ENCODE peak calls at places on chromosomes 5 and 9, in seven cellular contexts. A is activated CD4-positive, alpha-beta memory T cell treated with anti-CD3 and anti-CD28 coated beads, Interleukin-2, amount 10 ng/mL, durations not matched to agents 7 days and 5 days; F is activated T-helper 9 cell treated with anti-CD3 and anti-CD28 coated beads, Interleukin-2, amount 50 U/mL, for 16 hours; Q is cardiac fibroblast; L is IMR-90; N is right cardiac atrium; V is choroid plexus epithelial cell. W is an unnamed sample.

GRCh38 chr5:423626-424258 is 19.2 kb upstream of the EXOC3 start:
- DNase-seq in A (no peak), F (no peak), Q (no peak), L (no peak), N (no peak), V (no peak), W (peak; percentile 59)

GRCh38 chr9:13033959-13034695 is 245.4 kb downstream of the MPDZ start:
- DNase-seq in A (no peak), F (no peak), Q (peak; percentile 76), L (peak; percentile 54), N (peak; percentile 79), V (peak; percentile 84), W (peak; percentile 71)

GRCh38 chr9:120612218-120612617 is 32.3 kb upstream of the CDK5RAP2 start:
- DNase-seq in A (no peak), F (no peak), Q (no peak), L (peak; percentile 4), N (no peak), V (peak; percentile 35), W (no peak)

GRCh38 chr9:111038336-111039202 is at the start of gene LPAR1:
- DNase-seq in A (no peak), F (no peak), Q (peak; percentile 58), L (peak; percentile 78), N (peak; percentile 86), V (peak; percentile 66), W (peak; percentile 90)

GRCh38 chr5:6729400-6730310 is 16.4 kb downstream of the TENT4A start:
- DNase-seq in A (peak; percentile 66), F (no peak), Q (no peak), L (no peak), N (peak; percentile 71), V (no peak), W (no peak)

GRCh38 chr5:96408276-96408777 is 24.7 kb downstream of the PCSK1 start:
- DNase-seq in A (no peak), F (no peak), Q (peak; percentile 98), L (peak; percentile 25), N (no peak), V (peak; percentile 72), W (no peak)

GRCh38 chr5:134833340-134834032 is 12.3 kb upstream of the C5orf24 start:
- DNase-seq in A (no peak), F (no peak), Q (peak; percentile 14), L (peak; percentile 86), N (no peak), V (peak; percentile 90), W (no peak)

GRCh38 chr9:91711755-91712591 is 238.1 kb downstream of the ROR2 start:
- DNase-seq in A (peak; percentile 80), F (peak; percentile 29), Q (no peak), L (peak; percentile 37), N (no peak), V (peak; percentile 53), W (no peak)

GRCh38 chr5:40550481-40550880 is 129.2 kb upstream of the PTGER4 start:
- DNase-seq in A (no peak), F (no peak), Q (no peak), L (no peak), N (no peak), V (no peak), W (no peak)

GRCh38 chr9:2697492-2697891 is 19.8 kb upstream of the KCNV2 start:
- DNase-seq in A (no peak), F (no peak), Q (no peak), L (no peak), N (no peak), V (no peak), W (no peak)

GRCh38 chr9:114677418-114677817 is 4.6 kb downstream of the TEX48 start:
- DNase-seq in A (no peak), F (no peak), Q (peak; percentile 100), L (peak; percentile 100), N (no peak), V (peak; percentile 100), W (no peak)

GRCh38 chr5:179166886-179167841 is 107.0 kb downstream of the ZNF354C start:
- DNase-seq in A (peak; percentile 46), F (peak; percentile 54), Q (peak; percentile 63), L (peak; percentile 27), N (peak; percentile 84), V (peak; percentile 42), W (peak; percentile 80)

GRCh38 chr5:9536717-9537116 is 9.2 kb downstream of the SEMA5A start:
- DNase-seq in A (no peak), F (no peak), Q (no peak), L (no peak), N (peak; percentile 68), V (no peak), W (no peak)

GRCh38 chr5:168443950-168444700 is 42.1 kb upstream of the RARS1 start:
- DNase-seq in A (no peak), F (no peak), Q (peak; percentile 19), L (peak; percentile 75), N (no peak), V (peak; percentile 31), W (no peak)

GRCh38 chr5:148653840-148654781 is at the start of gene HTR4:
- DNase-seq in A (no peak), F (no peak), Q (no peak), L (no peak), N (peak; percentile 61), V (no peak), W (peak; percentile 61)

GRCh38 chr5:174093132-174093531 is 47.6 kb downstream of the NSG2 start:
- DNase-seq in A (no peak), F (no peak), Q (no peak), L (no peak), N (no peak), V (no peak), W (no peak)

GRCh38 chr5:36242534-36243144 is 914 bp upstream of the NADK2 start:
- DNase-seq in A (no peak), F (no peak), Q (no peak), L (no peak), N (peak; percentile 47), V (no peak), W (peak; percentile 61)

GRCh38 chr5:129377504-129377903 is 82.6 kb upstream of the ADAMTS19 start:
- DNase-seq in A (no peak), F (no peak), Q (no peak), L (no peak), N (no peak), V (no peak), W (no peak)

GRCh38 chr9:92749071-92749933 is 15.3 kb downstream of the BICD2 start:
- DNase-seq in A (no peak), F (no peak), Q (no peak), L (no peak), N (peak; percentile 75), V (no peak), W (peak; percentile 63)

GRCh38 chr5:115979628-115980041 is 17.4 kb downstream of the LVRN start:
- DNase-seq in A (no peak), F (no peak), Q (peak; percentile 66), L (peak; percentile 90), N (no peak), V (peak; percentile 81), W (no peak)

GRCh38 chr5:131217791-131218190 is 46.1 kb upstream of the CDC42SE2 start:
- DNase-seq in A (no peak), F (no peak), Q (no peak), L (no peak), N (no peak), V (no peak), W (no peak)

GRCh38 chr5:140360101-140360500 is at the start of gene SLC4A9:
- DNase-seq in A (no peak), F (no peak), Q (no peak), L (no peak), N (no peak), V (no peak), W (no peak)

GRCh38 chr9:95124582-95125359 is 192.7 kb downstream of the FANCC start:
- DNase-seq in A (no peak), F (no peak), Q (no peak), L (no peak), N (no peak), V (no peak), W (no peak)

GRCh38 chr5:96236051-96236450 is 197.0 kb downstream of the PCSK1 start:
- DNase-seq in A (no peak), F (no peak), Q (peak; percentile 15), L (no peak), N (no peak), V (no peak), W (no peak)

GRCh38 chr9:27537027-27537435 is 7.4 kb upstream of the MOB3B start:
- DNase-seq in A (no peak), F (no peak), Q (no peak), L (no peak), N (no peak), V (no peak), W (no peak)

GRCh38 chr5:143717400-143717799 is 94.6 kb upstream of the HMHB1 start:
- DNase-seq in A (no peak), F (no peak), Q (peak; percentile 94), L (peak; percentile 72), N (no peak), V (peak; percentile 94), W (no peak)

GRCh38 chr9:35767458-35767857 is 13.4 kb upstream of the MSMP start:
- DNase-seq in A (no peak), F (no peak), Q (no peak), L (no peak), N (no peak), V (no peak), W (no peak)

GRCh38 chr5:10724799-10725507 is 36.1 kb downstream of the DAP start:
- DNase-seq in A (no peak), F (no peak), Q (peak; percentile 91), L (peak; percentile 93), N (peak; percentile 89), V (peak; percentile 84), W (peak; percentile 79)

GRCh38 chr5:55821731-55822512 is 29.2 kb upstream of the IL31RA start:
- DNase-seq in A (peak; percentile 17), F (no peak), Q (no peak), L (no peak), N (peak; percentile 61), V (peak; percentile 29), W (peak; percentile 80)

GRCh38 chr5:96934291-96934694 is 1.6 kb upstream of the LNPEP start:
- DNase-seq in A (no peak), F (no peak), Q (peak; percentile 69), L (peak; percentile 42), N (no peak), V (no peak), W (no peak)

GRCh38 chr9:12923472-12924009 is 148.7 kb downstream of the LURAP1L start:
- DNase-seq in A (no peak), F (no peak), Q (peak; percentile 95), L (peak; percentile 89), N (peak; percentile 38), V (peak; percentile 99), W (peak; percentile 37)

GRCh38 chr5:91381774-91382492 is 1.2 kb downstream of the ARRDC3 start:
- DNase-seq in A (peak; percentile 86), F (peak; percentile 61), Q (peak; percentile 94), L (peak; percentile 89), N (peak; percentile 79), V (peak; percentile 94), W (peak; percentile 95)

GRCh38 chr5:395156-395920 is 47.6 kb upstream of the EXOC3 start:
- DNase-seq in A (peak; percentile 16), F (no peak), Q (peak; percentile 73), L (peak; percentile 94), N (no peak), V (peak; percentile 42), W (no peak)

GRCh38 chr9:121599186-121599871 is 52.1 kb upstream of the DAB2IP start:
- DNase-seq in A (no peak), F (no peak), Q (no peak), L (peak; percentile 26), N (peak; percentile 91), V (no peak), W (peak; percentile 96)

GRCh38 chr5:83900307-83900706 is 179.7 kb upstream of the HAPLN1 start:
- DNase-seq in A (no peak), F (no peak), Q (no peak), L (peak; percentile 30), N (no peak), V (peak; percentile 51), W (no peak)

GRCh38 chr5:65992630-65993029 is 66.3 kb downstream of the ERBIN start:
- DNase-seq in A (no peak), F (no peak), Q (no peak), L (no peak), N (no peak), V (no peak), W (no peak)

GRCh38 chr5:56264417-56265025 is 31.4 kb upstream of the ANKRD55 start:
- DNase-seq in A (no peak), F (peak; percentile 2), Q (peak; percentile 66), L (peak; percentile 54), N (no peak), V (peak; percentile 49), W (no peak)

GRCh38 chr9:123725389-123725788 is 204.5 kb downstream of the DENND1A start:
- DNase-seq in A (no peak), F (no peak), Q (no peak), L (peak; percentile 13), N (peak; percentile 67), V (peak; percentile 32), W (no peak)

W was measured in kidney.